ENCODE peak calls at places on chromosome 2, in nine cellular contexts. H, C, X, E, Q, F, M, W and Y are unnamed samples.

GRCh38 chr2:43171789-43172188 is 54.6 kb downstream of the ZFP36L2 start:
- DNase-seq in H (peak), C (no peak), X (peak), E (no peak), Q (no peak), F (no peak), M (peak), W (no peak), Y (no peak)

GRCh38 chr2:85791704-85792565 is 38.1 kb downstream of the ATOH8 start:
- DNase-seq in H (peak), C (no peak), X (no peak), E (no peak), Q (no peak), F (no peak), M (no peak), W (no peak), Y (no peak)

GRCh38 chr2:171181067-171182049 is 20.7 kb upstream of the TLK1 start:
- DNase-seq in H (no peak), C (no peak), X (no peak), E (no peak), Q (no peak), F (no peak), M (no peak), W (no peak), Y (no peak)

GRCh38 chr2:127193164-127193947 is 26.7 kb downstream of the CYP27C1 start:
- DNase-seq in H (no peak), C (peak), X (no peak), E (no peak), Q (no peak), F (no peak), M (no peak), W (no peak), Y (no peak)

GRCh38 chr2:26182887-26183630 is 10.2 kb downstream of the GAREM2 start:
- DNase-seq in H (no peak), C (no peak), X (no peak), E (no peak), Q (no peak), F (no peak), M (no peak), W (no peak), Y (no peak)

GRCh38 chr2:120730053-120730439 is 5.6 kb upstream of the GLI2 start:
- DNase-seq in H (no peak), C (no peak), X (no peak), E (no peak), Q (no peak), F (no peak), M (no peak), W (no peak), Y (no peak)

GRCh38 chr2:150679456-150680120 is 192.1 kb upstream of the RND3 start:
- DNase-seq in H (no peak), C (no peak), X (peak), E (no peak), Q (no peak), F (no peak), M (peak), W (no peak), Y (no peak)

GRCh38 chr2:130341562-130342019 is 1.1 kb upstream of the IMP4 start:
- DNase-seq in H (no peak), C (no peak), X (no peak), E (no peak), Q (no peak), F (no peak), M (no peak), W (peak), Y (no peak)

GRCh38 chr2:225842939-225843338 is 443.4 kb downstream of the NYAP2 start:
- DNase-seq in H (no peak), C (no peak), X (peak), E (no peak), Q (no peak), F (no peak), M (no peak), W (no peak), Y (no peak)

GRCh38 chr2:240640939-240641338 is 15.7 kb downstream of the GPR35 start:
- DNase-seq in H (no peak), C (peak), X (peak), E (no peak), Q (peak), F (peak), M (peak), W (no peak), Y (no peak)

GRCh38 chr2:66789741-66790140 is 354.8 kb downstream of the MEIS1 start:
- DNase-seq in H (no peak), C (no peak), X (no peak), E (no peak), Q (no peak), F (no peak), M (no peak), W (peak), Y (no peak)

GRCh38 chr2:160332318-160332717 is 132.2 kb upstream of the ITGB6 start:
- DNase-seq in H (no peak), C (no peak), X (peak), E (no peak), Q (no peak), F (no peak), M (peak), W (peak), Y (no peak)

GRCh38 chr2:111236027-111236426 is 115.3 kb downstream of the BCL2L11 start:
- DNase-seq in H (no peak), C (peak), X (no peak), E (no peak), Q (no peak), F (no peak), M (no peak), W (peak), Y (no peak)